ENCODE peak calls at places on chromosomes 13 and 19, in four cellular contexts. D, A, E and X are unnamed samples.

GRCh38 chr13:36526897-36527296 is 94.6 kb downstream of the CCNA1 start:
- DNase-seq in D (no peak), A (no peak), E (no peak), X (no peak)

GRCh38 chr13:79490846-79491245 is 9.9 kb downstream of the NDFIP2 start:
- DNase-seq in D (no peak), A (no peak), E (no peak), X (no peak)

GRCh38 chr13:110812111-110812868 is 98.8 kb downstream of the ING1 start:
- DNase-seq in D (no peak), A (no peak), E (peak; percentile 9), X (no peak)

GRCh38 chr13:105047676-105048295 is 1487.7 kb downstream of the EFNB2 start:
- DNase-seq in D (no peak), A (no peak), E (no peak), X (no peak)

GRCh38 chr13:44818428-44818827 is 170.8 kb downstream of the NUFIP1 start:
- DNase-seq in D (no peak), A (peak; percentile 60), E (peak; percentile 51), X (no peak)

GRCh38 chr19:50890422-50891252 is 17.4 kb downstream of the KLK2 start:
- DNase-seq in D (no peak), A (no peak), E (peak; percentile 41), X (no peak)

GRCh38 chr13:20461481-20461859 is 64.2 kb downstream of the CRYL1 start:
- DNase-seq in D (no peak), A (no peak), E (peak; percentile 32), X (no peak)

GRCh38 chr13:77460195-77460594 is 75.3 kb upstream of the SCEL start:
- DNase-seq in D (peak; percentile 68), A (no peak), E (no peak), X (no peak)

GRCh38 chr19:51325161-51325979 is 13.9 kb downstream of the IGLON5 start:
- DNase-seq in D (no peak), A (no peak), E (no peak), X (no peak)

GRCh38 chr13:39510296-39510695 is 92.7 kb downstream of the LHFPL6 start:
- DNase-seq in D (no peak), A (no peak), E (no peak), X (no peak)

GRCh38 chr13:37479901-37480300 is 118.7 kb downstream of the POSTN start:
- DNase-seq in D (no peak), A (no peak), E (no peak), X (no peak)

GRCh38 chr13:98444381-98444780 is 132.5 kb downstream of the STK24 start:
- DNase-seq in D (no peak), A (no peak), E (no peak), X (no peak)

GRCh38 chr13:109780880-109781383 is 5.5 kb downstream of the IRS2 start:
- DNase-seq in D (no peak), A (no peak), E (no peak), X (no peak)

GRCh38 chr13:31706105-31706504 is 33.2 kb upstream of the RXFP2 start:
- DNase-seq in D (no peak), A (no peak), E (no peak), X (no peak)

GRCh38 chr19:1690570-1691307 is 38.3 kb upstream of the TCF3 start:
- DNase-seq in D (no peak), A (peak; percentile 63), E (no peak), X (no peak)

GRCh38 chr13:57470491-57470890 is 161.1 kb upstream of the PCDH17 start:
- DNase-seq in D (no peak), A (no peak), E (no peak), X (no peak)

GRCh38 chr19:18433039-18433691 is 4.8 kb downstream of the ISYNA1 start:
- DNase-seq in D (no peak), A (no peak), E (no peak), X (no peak)

GRCh38 chr19:47230122-47230920 is 678 bp downstream of the BBC3 start:
- DNase-seq in D (peak; percentile 54), A (peak; percentile 28), E (peak; percentile 47), X (no peak)